ENCODE peak calls at places on chromosomes 12 and 14, in ten cellular contexts. M, J, P, H, V, B, D, C, O and K are unnamed samples.
A peak's percentile ranks its signal among the peaks of the same experiment; 100 is the strongest.

GRCh38 chr12:64681200-64682052 is 71.1 kb downstream of the RASSF3 start:
- DNase-seq in O (no peak), P (no peak), M (no peak), D (no peak), V (peak; percentile 42), C (peak; percentile 46), B (no peak), J (no peak), H (no peak), K (no peak)

GRCh38 chr12:94954029-94954685 is 49.3 kb downstream of the NDUFA12 start:
- DNase-seq in M (no peak), V (no peak), H (no peak), C (no peak), D (peak; percentile 62), P (no peak), O (no peak), J (no peak), B (no peak), K (peak; percentile 78)

GRCh38 chr14:93493054-93493453 is 62.3 kb downstream of the UNC79 start:
- DNase-seq in M (no peak), V (no peak), B (no peak), J (no peak), C (no peak), O (no peak), D (no peak), P (no peak), H (no peak), K (no peak)

GRCh38 chr14:90319634-90320541 is 11.9 kb downstream of the NRDE2 start:
- DNase-seq in H (no peak), P (no peak), J (no peak), D (no peak), O (no peak), C (no peak), B (no peak), M (no peak), V (no peak), K (no peak)

GRCh38 chr14:100109594-100109955 is 44.4 kb downstream of the EVL start:
- DNase-seq in J (no peak), H (no peak), M (peak; percentile 35), C (no peak), D (no peak), B (no peak), V (no peak), P (no peak), O (no peak), K (no peak)

GRCh38 chr12:19671695-19672094 is 232.4 kb downstream of the AEBP2 start:
- DNase-seq in V (no peak), J (no peak), O (no peak), P (no peak), B (no peak), D (no peak), C (no peak), M (no peak), H (no peak), K (no peak)

GRCh38 chr12:15527201-15527782 is 205.0 kb downstream of the PTPRO start:
- DNase-seq in M (no peak), V (no peak), B (no peak), H (peak; percentile 74), C (no peak), O (no peak), P (peak; percentile 28), J (no peak), D (peak; percentile 29), K (no peak)

GRCh38 chr12:105444050-105444808 is 113.7 kb downstream of the C12orf75 start:
- DNase-seq in D (no peak), V (no peak), P (no peak), O (no peak), B (no peak), M (no peak), J (no peak), C (no peak), H (no peak), K (no peak)

GRCh38 chr14:69571879-69572633 is 2.6 kb downstream of the CCDC177 start:
- DNase-seq in O (no peak), D (peak; percentile 39), C (no peak), M (no peak), B (no peak), J (no peak), P (peak; percentile 17), V (no peak), H (peak; percentile 73), K (peak; percentile 67)

GRCh38 chr14:68780358-68781160 is 12.3 kb downstream of the ZFP36L1 start:
- DNase-seq in M (no peak), J (no peak), H (no peak), P (no peak), D (peak; percentile 68), B (no peak), V (no peak), O (no peak), C (peak; percentile 36), K (peak; percentile 74)

GRCh38 chr12:64566882-64567517 is 43.3 kb upstream of the RASSF3 start:
- DNase-seq in B (no peak), H (no peak), J (no peak), M (no peak), C (no peak), V (no peak), D (no peak), O (no peak), P (no peak), K (no peak)

GRCh38 chr14:53772936-53773335 is 183.7 kb downstream of the BMP4 start:
- DNase-seq in J (no peak), H (no peak), O (no peak), P (no peak), C (no peak), M (no peak), V (no peak), B (no peak), D (no peak), K (no peak)

GRCh38 chr14:20998674-20999366 is at the start of gene SLC39A2:
- DNase-seq in V (no peak), J (no peak), P (no peak), B (no peak), C (no peak), O (no peak), D (no peak), H (no peak), M (peak; percentile 69), K (peak; percentile 67)

GRCh38 chr12:59121466-59121865 is 201.2 kb upstream of the LRIG3 start:
- DNase-seq in M (no peak), H (no peak), D (no peak), C (no peak), B (no peak), P (no peak), V (no peak), J (no peak), O (no peak), K (no peak)

GRCh38 chr14:76924363-76925151 is 98.3 kb downstream of the LRRC74A start:
- DNase-seq in J (no peak), D (no peak), V (no peak), O (peak; percentile 38), P (peak; percentile 36), M (no peak), C (peak; percentile 51), H (no peak), B (peak; percentile 65), K (peak; percentile 77)

GRCh38 chr12:49635656-49636055 is 12.3 kb downstream of the PRPF40B start:
- DNase-seq in B (no peak), P (no peak), D (no peak), M (no peak), C (no peak), V (no peak), O (no peak), H (no peak), J (no peak), K (no peak)

GRCh38 chr12:6167327-6168280 is 32.6 kb upstream of the CD9 start:
- DNase-seq in P (peak; percentile 30), O (no peak), H (peak; percentile 91), V (peak; percentile 82), C (peak; percentile 43), D (peak; percentile 97), M (no peak), B (no peak), J (no peak), K (peak; percentile 83)

GRCh38 chr12:93882763-93883162 is 205.6 kb downstream of the CRADD start:
- DNase-seq in J (no peak), O (no peak), V (no peak), D (no peak), M (no peak), H (no peak), B (no peak), P (no peak), C (no peak), K (no peak)

GRCh38 chr12:65948320-65949008 is 124.2 kb downstream of the HMGA2 start:
- DNase-seq in O (no peak), M (peak; percentile 60), C (no peak), D (peak; percentile 99), V (no peak), H (peak; percentile 84), B (peak; percentile 28), P (no peak), J (no peak), K (peak; percentile 81)

GRCh38 chr12:87302126-87302732 is 727.0 kb downstream of the C12orf50 start:
- DNase-seq in J (no peak), O (no peak), P (no peak), M (no peak), V (no peak), B (no peak), H (no peak), D (no peak), C (no peak), K (no peak)

GRCh38 chr14:104150201-104151027 is 12.0 kb downstream of the KIF26A start:
- DNase-seq in C (no peak), B (no peak), P (no peak), J (no peak), O (no peak), M (no peak), H (no peak), D (no peak), V (no peak), K (peak; percentile 89)

GRCh38 chr12:14366211-14366762 is 805 bp downstream of the ATF7IP start:
- DNase-seq in B (no peak), H (no peak), C (no peak), J (no peak), P (peak; percentile 28), V (no peak), M (no peak), D (peak; percentile 53), O (no peak), K (peak; percentile 20)

GRCh38 chr12:120528861-120529525 is at the start of gene COQ5:
- DNase-seq in M (peak; percentile 83), O (peak; percentile 81), C (peak; percentile 84), D (peak; percentile 91), P (peak; percentile 80), B (peak; percentile 90), V (peak; percentile 89), H (peak; percentile 97), J (peak; percentile 90), K (peak; percentile 93)

GRCh38 chr12:123941485-123942276 is 30.9 kb downstream of the CCDC92 start:
- DNase-seq in C (no peak), O (no peak), M (no peak), V (no peak), D (no peak), P (no peak), H (no peak), J (no peak), B (no peak), K (no peak)

GRCh38 chr14:90874599-90874998 is 58.4 kb upstream of the TTC7B start:
- DNase-seq in V (no peak), M (no peak), P (no peak), B (no peak), O (no peak), C (no peak), J (no peak), H (no peak), D (no peak), K (no peak)

GRCh38 chr14:32129124-32129523 is 52.0 kb downstream of the ARHGAP5 start:
- DNase-seq in P (no peak), D (no peak), H (no peak), M (no peak), C (no peak), B (no peak), J (no peak), V (no peak), O (no peak), K (no peak)

GRCh38 chr14:36279306-36280244 is 40.9 kb downstream of the MBIP start:
- DNase-seq in J (no peak), V (no peak), B (no peak), P (no peak), D (no peak), C (no peak), H (no peak), M (no peak), O (no peak), K (no peak)

GRCh38 chr12:22658214-22658613 is 33.2 kb downstream of the ETNK1 start:
- DNase-seq in D (peak; percentile 59), C (no peak), O (no peak), V (no peak), M (no peak), J (no peak), P (no peak), B (no peak), H (no peak), K (no peak)